ENCODE peak calls at places on chromosomes 2 and 18, in five cellular contexts. F is PC-3, E is SK-N-SH, P is GM23248, C is neuronal stem cell. I is an unnamed sample.

GRCh38 chr2:64525323-64525625 is 1.1 kb downstream of the AFTPH start:
- DNase-seq in F (peak; percentile 51), E (no peak), P (peak; percentile 68), C (no peak), I (peak; percentile 83)

GRCh38 chr18:38421016-38421415 is 855.4 kb upstream of the CELF4 start:
- DNase-seq in F (no peak), E (no peak), P (no peak), C (no peak), I (no peak)

GRCh38 chr2:209496586-209496982 is 72.7 kb downstream of the MAP2 start:
- DNase-seq in F (peak; percentile 14), E (no peak), P (peak; percentile 55), C (no peak), I (no peak)

GRCh38 chr2:102620367-102620766 is 1.0 kb downstream of the SLC9A2 start:
- DNase-seq in F (peak; percentile 55), E (no peak), P (no peak), C (no peak), I (no peak)

GRCh38 chr2:178553047-178553446 is 72.8 kb downstream of the PLEKHA3 start:
- DNase-seq in F (peak; percentile 86), E (no peak), P (peak; percentile 92), C (no peak), I (peak; percentile 50)

GRCh38 chr2:100197643-100198153 is 55.3 kb upstream of the AFF3 start:
- DNase-seq in F (no peak), E (peak; percentile 83), P (peak; percentile 59), C (peak; percentile 36), I (peak; percentile 91)

GRCh38 chr2:28979041-28979440 is 2.1 kb upstream of the TOGARAM2 start:
- DNase-seq in F (no peak), E (peak; percentile 45), P (no peak), C (no peak), I (peak; percentile 34)

GRCh38 chr18:39796413-39796812 is 2158.6 kb upstream of the PIK3C3 start:
- DNase-seq in F (no peak), E (no peak), P (no peak), C (no peak), I (no peak)

GRCh38 chr2:241561811-241562210 is 3.3 kb downstream of the BOK start:
- DNase-seq in F (peak; percentile 89), E (peak; percentile 76), P (peak; percentile 90), C (no peak), I (peak; percentile 100)

GRCh38 chr2:203177361-203177760 is 61.5 kb upstream of the CYP20A1 start:
- DNase-seq in F (no peak), E (no peak), P (peak; percentile 32), C (no peak), I (no peak)

GRCh38 chr2:180720861-180721260 is 259.5 kb upstream of the UBE2E3 start:
- DNase-seq in F (no peak), E (no peak), P (no peak), C (no peak), I (no peak)

GRCh38 chr18:32714571-32715148 is 58.2 kb downstream of the KLHL14 start:
- DNase-seq in F (peak; percentile 56), E (peak; percentile 47), P (peak; percentile 62), C (peak; percentile 65), I (no peak)

GRCh38 chr2:131105950-131106801 is 1.0 kb downstream of the PLEKHB2 start:
- DNase-seq in F (peak; percentile 57), E (peak; percentile 27), P (peak; percentile 84), C (no peak), I (peak; percentile 76)

DNA sequence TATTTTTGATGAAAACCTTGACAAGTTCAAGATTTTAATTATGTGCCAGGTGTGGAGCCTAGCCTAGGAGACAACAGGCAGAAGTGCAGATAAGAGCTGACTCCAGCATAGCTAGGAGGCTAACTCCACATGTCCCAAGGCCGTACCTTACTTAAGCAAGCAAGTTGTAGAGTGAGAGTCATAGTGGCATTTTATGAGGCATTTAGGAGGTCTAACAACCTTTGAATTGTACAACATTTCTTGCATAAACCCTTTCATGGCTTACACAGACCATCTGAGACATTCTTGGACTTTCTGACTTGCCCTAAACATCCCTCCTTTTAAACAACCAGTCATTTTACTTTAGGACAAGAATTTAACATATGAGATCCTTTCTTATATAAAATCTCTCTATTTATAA is 8.3 kb upstream of the SUCLG1 start:
- DNase-seq in F (no peak), E (no peak), P (no peak), C (no peak), I (no peak)
- H3K9me3 ChIP-seq in F (peaks cover 5% of the 10 kb centered on the region), E (peaks cover 3% of the 10 kb centered on the region), P (no peaks in the 10 kb centered on the region), C (peaks cover 17% of the 10 kb centered on the region), I (peaks cover 4% of the 10 kb centered on the region)

DNA sequence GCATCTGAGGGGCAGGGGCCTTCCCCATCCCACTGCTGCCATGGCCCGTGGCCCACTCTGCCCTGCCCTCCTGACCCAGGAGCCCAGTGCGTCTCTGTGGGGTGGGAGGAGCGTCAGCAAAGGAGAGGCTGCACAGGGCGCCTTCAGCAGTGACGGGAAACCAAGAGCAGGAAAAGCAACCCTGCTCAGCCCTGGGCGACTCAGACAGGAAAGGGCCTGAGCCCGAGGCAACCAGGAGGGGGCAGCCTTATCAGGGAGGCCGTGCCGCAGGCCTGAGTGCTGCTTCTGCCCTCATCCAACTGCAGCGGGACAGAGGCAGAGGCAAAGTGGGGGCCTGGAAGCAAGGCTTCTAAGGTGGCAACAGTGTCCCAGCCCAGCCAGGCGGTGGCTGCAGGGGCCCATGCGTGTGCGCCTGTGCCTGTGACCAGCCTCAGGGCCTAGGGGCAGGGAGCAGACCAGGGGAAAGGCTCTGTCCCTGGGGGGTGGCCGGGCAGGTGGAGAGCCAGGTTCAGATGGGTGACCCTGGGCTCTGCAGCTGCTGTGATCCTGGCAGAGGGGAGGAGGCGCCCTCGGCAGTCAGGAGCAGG is 23.3 kb upstream of the ALPI start:
- DNase-seq in F (peak; percentile 13), E (peak; percentile 15), P (no peak), C (no peak), I (peak; percentile 13)
- H2AFZ ChIP-seq in F (no peak overlapping the region), E (no peak overlapping the region), P (no peak overlapping the region), C (no peak overlapping the region), I (no peak overlapping the region)

GRCh38 chr2:176162911-176163654 is 6.0 kb downstream of the HOXD3 start:
- DNase-seq in F (no peak), E (no peak), P (no peak), C (no peak), I (no peak)

GRCh38 chr2:176161041-176161785 is 4.1 kb downstream of the HOXD3 start:
- DNase-seq in F (no peak), E (no peak), P (no peak), C (no peak), I (peak; percentile 87)

GRCh38 chr2:176163655-176164021 is 6.5 kb downstream of the HOXD3 start:
- DNase-seq in F (no peak), E (no peak), P (no peak), C (no peak), I (no peak)

GRCh38 chr2:176160251-176161040 is 3.3 kb downstream of the HOXD3 start:
- DNase-seq in F (no peak), E (no peak), P (no peak), C (no peak), I (peak; percentile 88)

GRCh38 chr2:176161817-176162626 is 4.9 kb downstream of the HOXD3 start:
- DNase-seq in F (no peak), E (no peak), P (peak; percentile 89), C (no peak), I (peak; percentile 97)
- H3K4me2 ChIP-seq in F (no peak overlapping the region), E (no peak overlapping the region), P (peak overlapping the region; percentile 92), C (no peak overlapping the region), I (peak overlapping the region; percentile 78)

DNA sequence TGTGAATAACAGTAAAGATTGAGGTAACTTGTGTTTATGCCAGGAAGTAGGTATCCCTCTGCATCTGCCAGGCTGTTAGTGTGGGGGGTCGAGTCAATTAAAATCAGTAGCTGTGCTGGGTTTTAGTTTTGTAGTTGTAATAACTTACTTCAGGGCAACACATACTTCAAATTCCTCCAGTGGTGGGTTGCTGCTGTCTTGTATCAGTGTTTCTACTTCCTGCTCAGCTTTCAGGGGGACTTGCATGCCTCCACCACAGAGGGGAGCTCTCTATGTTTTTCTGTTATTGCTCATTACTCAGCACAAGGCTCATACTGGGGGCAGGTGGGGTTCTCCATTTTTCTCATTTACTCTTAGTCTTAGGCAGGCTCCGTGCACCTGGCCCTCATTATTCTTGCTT is 136.8 kb downstream of the CAPN13 start:
- DNase-seq in F (no peak), E (no peak), P (no peak), C (no peak), I (no peak)
- H3K9me3 ChIP-seq in F (no peaks in the 10 kb centered on the region), E (peaks cover 28% of the 10 kb centered on the region), P (no peaks in the 10 kb centered on the region), C (no peaks in the 10 kb centered on the region), I (no peaks in the 10 kb centered on the region)

GRCh38 chr2:168272225-168272624 is 24.8 kb upstream of the STK39 start:
- DNase-seq in F (peak; percentile 57), E (no peak), P (no peak), C (no peak), I (no peak)
- H2AFZ ChIP-seq in F (no peak overlapping the region), E (no peak overlapping the region), P (no peak overlapping the region), C (no peak overlapping the region), I (no peak overlapping the region)

GRCh38 chr2:96240341-96241038 is 25.3 kb downstream of the TMEM127 start:
- DNase-seq in F (no peak), E (no peak), P (no peak), C (no peak), I (no peak)
- H3K4me2 ChIP-seq in F (no peak overlapping the region), E (no peak overlapping the region), P (no peak overlapping the region), C (no peak overlapping the region), I (no peak overlapping the region)

DNA sequence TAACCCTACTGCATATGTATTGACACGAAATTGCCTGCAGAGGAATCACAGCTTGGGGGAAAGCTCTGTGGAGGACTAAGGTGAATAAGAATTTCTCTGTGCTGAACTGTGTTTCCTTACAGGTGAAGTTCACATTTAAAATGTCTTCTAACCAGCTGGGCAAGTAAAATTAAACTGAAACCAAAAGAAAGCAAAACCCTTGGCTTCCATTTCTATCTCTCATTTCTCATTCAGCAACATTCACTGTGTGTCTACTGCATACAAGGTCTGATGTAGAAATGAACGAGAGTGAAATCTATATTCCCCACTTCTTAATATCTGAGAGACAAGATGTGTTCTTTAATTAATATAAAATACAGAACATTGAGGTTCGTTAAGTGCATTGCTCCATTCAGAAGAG is 397.3 kb downstream of the SOX11 start:
- DNase-seq in F (no peak), E (no peak), P (no peak), C (no peak), I (no peak)
- H3K9me3 ChIP-seq in F (no peaks in the 10 kb centered on the region), E (no peaks in the 10 kb centered on the region), P (no peaks in the 10 kb centered on the region), C (peaks cover 25% of the 10 kb centered on the region), I (peaks cover 7% of the 10 kb centered on the region)